ENCODE peak calls at places on chromosome 1, in seven cellular contexts. W is dorsolateral prefrontal cortex, A is ascending aorta, M is thoracic aorta, C is fibroblast of lung, X is tibial artery, P is suprapubic skin. Z is an unnamed sample.

GRCh38 chr1:22246755-22247480 is 104.0 kb upstream of the WNT4 start:
- DNase-seq in W (no peak), X (no peak), C (no peak), A (no peak), P (no peak), M (no peak), Z (peak; percentile 15)

GRCh38 chr1:22727873-22728272 is 17.2 kb downstream of the EPHB2 start:
- DNase-seq in C (no peak), X (no peak), M (no peak), W (no peak), A (no peak), P (no peak), Z (no peak)

GRCh38 chr1:160539896-160540858 is 17.1 kb upstream of the SLAMF6 start:
- DNase-seq in X (no peak), C (no peak), A (no peak), P (no peak), W (no peak), M (no peak), Z (no peak)

GRCh38 chr1:226730826-226731225 is 8.3 kb downstream of the ITPKB start:
- DNase-seq in X (no peak), C (no peak), M (no peak), W (no peak), A (no peak), P (no peak), Z (no peak)

GRCh38 chr1:159598196-159598595 is 10.6 kb downstream of the APCS start:
- DNase-seq in M (no peak), W (no peak), A (no peak), C (peak; percentile 98), X (no peak), P (no peak), Z (peak; percentile 56)

GRCh38 chr1:75785320-75785963 is 614 bp upstream of the RABGGTB start:
- DNase-seq in W (no peak), X (no peak), A (no peak), P (no peak), M (no peak), C (no peak), Z (no peak)

GRCh38 chr1:9909222-9910046 is 635 bp downstream of the CTNNBIP1 start:
- DNase-seq in M (no peak), C (peak; percentile 36), W (peak; percentile 23), X (peak; percentile 74), P (peak; percentile 80), A (no peak), Z (no peak)

GRCh38 chr1:88985692-88986091 is 6.7 kb downstream of the KYAT3 start:
- DNase-seq in C (no peak), P (no peak), X (no peak), A (no peak), W (no peak), M (no peak), Z (no peak)

GRCh38 chr1:10888289-10888688 is 91.8 kb upstream of the CASZ1 start:
- DNase-seq in P (no peak), M (no peak), A (no peak), W (no peak), C (no peak), X (no peak), Z (no peak)

GRCh38 chr1:97379387-97380075 is 541.3 kb downstream of the DPYD start:
- DNase-seq in W (no peak), M (no peak), X (no peak), C (peak; percentile 84), A (no peak), P (no peak), Z (peak; percentile 64)

GRCh38 chr1:243731301-243731891 is 118.6 kb downstream of the AKT3 start:
- DNase-seq in A (no peak), M (no peak), X (no peak), C (peak; percentile 85), P (no peak), W (no peak), Z (no peak)

GRCh38 chr1:154193821-154194220 is 1.9 kb upstream of the TPM3 start:
- DNase-seq in M (no peak), P (peak; percentile 67), X (peak; percentile 45), A (no peak), W (no peak), C (no peak), Z (peak; percentile 46)

GRCh38 chr1:55816456-55816794 is 601.3 kb upstream of the USP24 start:
- DNase-seq in M (no peak), W (no peak), P (no peak), C (peak; percentile 52), A (no peak), X (no peak), Z (no peak)

GRCh38 chr1:65773391-65773790 is 19.3 kb upstream of the PDE4B start:
- DNase-seq in M (no peak), W (no peak), X (no peak), A (no peak), C (peak; percentile 37), P (no peak), Z (peak; percentile 39)

GRCh38 chr1:67618285-67619018 is 66.5 kb upstream of the GADD45A start:
- DNase-seq in C (peak; percentile 95), W (no peak), A (peak; percentile 44), P (peak; percentile 81), M (peak; percentile 46), X (peak; percentile 87), Z (peak; percentile 85)

GRCh38 chr1:117501275-117501674 is 104.6 kb upstream of the TENT5C start:
- DNase-seq in A (no peak), W (no peak), P (no peak), X (no peak), C (peak; percentile 76), M (no peak), Z (peak; percentile 54)

GRCh38 chr1:209319549-209319948 is 264.0 kb upstream of the CAMK1G start:
- DNase-seq in W (no peak), C (peak; percentile 18), P (no peak), X (no peak), M (no peak), A (no peak), Z (no peak)
- H3K4me3 ChIP-seq in W (no peak overlapping the region), C (no peak overlapping the region), P (no peak overlapping the region), X (no peak overlapping the region), M (no peak overlapping the region), A (no peak overlapping the region), Z (no peak overlapping the region)

DNA sequence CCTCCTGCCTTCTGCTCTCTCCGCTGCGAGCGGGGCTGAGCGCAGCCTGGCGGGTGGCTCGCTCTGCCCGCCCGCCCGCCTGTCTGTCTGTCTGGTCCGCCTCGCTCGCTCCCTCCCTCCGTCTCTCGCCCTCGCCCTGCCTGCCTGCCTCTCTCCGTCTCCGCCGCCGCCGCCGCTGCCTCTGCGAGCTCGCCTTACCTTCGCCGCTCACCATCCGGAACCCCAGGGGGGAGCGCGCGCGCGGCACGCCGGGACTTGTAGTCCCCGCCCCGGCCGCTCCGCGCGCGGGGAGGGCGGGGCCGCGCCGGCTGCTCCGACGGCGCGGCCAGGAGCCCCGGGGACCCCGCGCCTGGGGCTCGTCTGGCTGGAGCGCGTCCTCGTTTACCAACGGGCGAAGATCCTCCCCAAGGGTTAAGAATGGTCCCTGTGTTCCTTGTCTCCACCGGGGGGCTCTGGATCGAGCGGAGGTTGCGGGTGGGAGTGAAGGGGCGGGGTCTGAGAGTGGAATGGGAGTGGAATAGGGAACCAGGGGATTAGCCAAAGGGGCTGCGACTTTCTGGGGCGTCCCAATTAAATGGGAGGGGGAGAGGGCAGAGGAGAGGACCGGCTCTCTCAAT is at the start of gene AHDC1:
- DNase-seq in C (peak; percentile 90), X (peak; percentile 96), A (peak; percentile 74), W (peak; percentile 92), P (peak; percentile 96), M (peak; percentile 73), Z (peak; percentile 90)
- TF ChIP-seq CTCF in C (no peak), X (peak; percentile 60), A (peak; percentile 32), W (peak; percentile 40), P (peak; percentile 8), M (no peak), Z (no peak)

DNA sequence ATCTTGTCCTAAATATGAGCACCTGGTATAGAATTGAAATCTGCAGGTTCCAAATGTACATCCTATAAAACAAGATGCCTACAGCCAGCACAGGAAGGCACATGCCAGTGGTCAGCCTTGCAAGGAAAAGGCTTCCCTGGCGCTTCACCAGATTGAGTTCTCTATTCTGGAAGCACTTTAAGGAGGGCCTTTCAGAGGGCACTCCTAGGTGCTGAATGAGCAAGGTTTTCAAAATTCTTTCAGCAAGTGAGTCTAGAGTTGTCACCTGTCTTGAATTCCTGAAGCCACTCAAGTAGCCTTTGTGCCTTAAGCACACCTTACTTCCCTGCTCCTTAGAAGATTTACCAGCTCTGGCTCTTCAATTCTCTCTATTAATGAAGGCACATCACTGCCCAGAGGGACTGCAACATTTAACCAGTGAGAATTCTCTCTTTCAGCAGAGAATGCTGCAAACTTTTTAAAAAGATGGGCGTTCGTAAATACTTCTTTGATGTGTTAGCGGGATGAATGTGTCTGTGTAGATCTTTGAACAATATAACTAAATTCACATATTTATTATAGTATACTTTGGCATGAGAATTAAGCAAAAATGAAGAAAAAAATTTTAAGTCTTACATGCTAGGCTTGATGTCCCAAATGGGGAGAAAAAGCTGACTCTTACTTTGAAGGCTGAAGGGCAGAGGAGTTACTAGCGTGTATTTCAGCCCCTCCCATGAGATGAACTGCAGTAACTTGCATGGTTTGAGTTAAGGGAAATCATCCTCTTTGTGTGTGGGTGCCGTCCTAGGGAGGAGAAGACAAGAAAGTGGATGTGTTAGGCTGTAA is 162.0 kb downstream of the NTPCR start:
- DNase-seq in X (no peak), A (no peak), W (no peak), M (no peak), C (peak; percentile 54), P (no peak), Z (no peak)
- H3K4me3 ChIP-seq in X (no peak overlapping the region), A (no peak overlapping the region), W (no peak overlapping the region), M (no peak overlapping the region), C (no peak overlapping the region), P (no peak overlapping the region), Z (no peak overlapping the region)

GRCh38 chr1:24110642-24111263 is 1.2 kb downstream of the MYOM3 start:
- DNase-seq in W (no peak), X (no peak), P (no peak), M (no peak), C (no peak), A (no peak), Z (no peak)

GRCh38 chr1:24109686-24110475 is 2.1 kb downstream of the MYOM3 start:
- DNase-seq in W (no peak), P (peak; percentile 59), X (no peak), C (no peak), M (no peak), A (no peak), Z (no peak)

GRCh38 chr1:24109166-24109483 is 2.8 kb downstream of the MYOM3 start:
- DNase-seq in A (no peak), P (no peak), W (no peak), X (no peak), C (no peak), M (no peak), Z (no peak)

GRCh38 chr1:24107462-24108225 is 4.3 kb downstream of the MYOM3 start:
- DNase-seq in X (no peak), P (no peak), M (no peak), A (no peak), W (no peak), C (peak; percentile 82), Z (no peak)

DNA sequence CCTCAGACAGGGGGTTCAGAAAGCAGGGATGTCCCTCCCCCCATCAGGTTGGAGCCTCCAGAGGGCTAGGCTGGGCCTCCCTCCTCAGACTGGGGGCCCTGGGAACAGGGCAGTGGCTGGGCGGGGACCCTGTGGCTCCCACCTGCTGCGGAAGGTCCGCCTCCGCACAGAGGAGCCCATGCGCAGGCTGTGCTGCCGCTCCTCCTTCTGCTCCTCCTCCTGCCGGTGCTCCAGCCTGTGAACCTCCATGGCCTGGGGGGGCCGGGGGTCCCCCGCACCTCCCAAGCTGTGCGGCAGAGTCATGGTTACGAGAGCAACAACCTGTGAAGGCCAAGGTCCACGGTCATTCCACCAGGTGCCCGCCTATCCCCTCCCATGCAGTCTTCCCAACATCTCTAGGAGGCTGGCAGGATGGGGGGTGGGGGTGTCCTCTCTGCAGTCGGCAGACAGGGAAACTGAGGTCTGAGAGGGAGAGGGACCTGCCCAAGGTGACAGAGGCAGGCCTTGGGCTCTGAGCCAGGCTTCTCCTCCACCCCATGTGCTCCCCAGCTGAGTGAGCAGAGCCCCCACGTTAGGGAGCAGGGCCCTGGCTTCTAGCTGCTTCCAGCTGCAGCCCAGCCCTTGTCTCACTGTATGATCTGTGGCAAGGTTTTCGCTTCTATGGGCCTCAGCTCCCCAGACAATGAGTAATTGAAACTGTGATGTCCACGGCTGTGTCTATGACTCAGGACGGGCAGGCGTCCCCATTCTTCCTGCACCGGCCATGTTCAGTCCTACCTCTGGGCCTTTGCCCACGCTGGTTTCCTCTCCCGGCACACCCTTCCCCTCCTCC is 3.4 kb downstream of the MYOM3 start:
- DNase-seq in P (no peak), W (no peak), M (no peak), A (no peak), X (no peak), C (peak; percentile 93), Z (peak; percentile 74)
- TF ChIP-seq CTCF in P (no peak), W (no peak), M (no peak), A (no peak), X (no peak), C (no peak), Z (no peak)